ENCODE peak calls at places on chromosomes 4 and X, in ten cellular contexts. H, C, G, A, R, F, I, X, Q and L are unnamed samples.

GRCh38 chr4:77347341-77347740 is 190.3 kb downstream of the CCNG2 start:
- DNase-seq in F (no peak), R (no peak), A (no peak), C (no peak), G (no peak), H (no peak), I (no peak), X (no peak), Q (no peak), L (no peak)

GRCh38 chr4:110309686-110310085 is 111.3 kb upstream of the ELOVL6 start:
- DNase-seq in C (no peak), R (no peak), Q (no peak), F (no peak), A (no peak), X (no peak), H (no peak), G (no peak), I (no peak), L (no peak)

GRCh38 chrX:40077906-40078305 is 19.9 kb downstream of the BCOR start:
- DNase-seq in H (no peak), R (no peak), X (no peak), Q (no peak), I (no peak), A (no peak), F (no peak), G (no peak), C (no peak), L (no peak)

GRCh38 chr4:141215972-141216761 is 4.5 kb upstream of the ZNF330 start:
- DNase-seq in A (no peak), C (no peak), R (no peak), I (no peak), X (no peak), F (no peak), H (no peak), G (no peak), Q (no peak), L (no peak)

GRCh38 chr4:148060264-148061138 is 328.6 kb downstream of the ARHGAP10 start:
- DNase-seq in F (no peak), I (no peak), X (no peak), H (no peak), A (no peak), G (no peak), Q (peak; percentile 48), C (no peak), R (no peak), L (peak; percentile 47)

GRCh38 chr4:185112104-185112503 is 31.0 kb upstream of the SLC25A4 start:
- DNase-seq in A (peak; percentile 94), C (no peak), R (peak; percentile 70), Q (no peak), G (peak; percentile 81), X (peak; percentile 15), F (peak; percentile 90), H (no peak), I (no peak), L (no peak)

GRCh38 chr4:184451726-184452125 is 22.6 kb downstream of the IRF2 start:
- DNase-seq in F (no peak), C (no peak), H (no peak), R (no peak), A (no peak), X (no peak), G (no peak), I (no peak), Q (no peak), L (no peak)

GRCh38 chrX:4655743-4656142 is 942.3 kb upstream of the PRKX start:
- DNase-seq in H (no peak), C (no peak), G (no peak), Q (no peak), X (no peak), I (no peak), A (no peak), R (no peak), F (peak; percentile 80), L (no peak)

GRCh38 chr4:56786955-56787354 is 34.5 kb downstream of the SPINK2 start:
- DNase-seq in R (no peak), X (no peak), A (peak; percentile 95), F (peak; percentile 59), I (no peak), G (peak; percentile 56), C (no peak), H (no peak), Q (no peak), L (no peak)

GRCh38 chrX:109840585-109840984 is 107.5 kb upstream of the ACSL4 start:
- DNase-seq in Q (no peak), I (peak; percentile 17), X (no peak), H (no peak), C (no peak), F (peak; percentile 81), R (peak; percentile 31), G (peak; percentile 80), A (peak; percentile 96), L (no peak)

GRCh38 chrX:17376381-17377046 is 1.5 kb downstream of the NHS start:
- DNase-seq in C (no peak), X (no peak), F (peak; percentile 34), A (no peak), Q (no peak), I (peak; percentile 13), H (peak; percentile 72), R (peak; percentile 17), G (peak; percentile 39), L (no peak)

GRCh38 chr4:55030606-55031005 is 94.8 kb downstream of the KDR start:
- DNase-seq in H (no peak), A (no peak), X (no peak), C (no peak), R (no peak), F (no peak), G (no peak), I (no peak), Q (no peak), L (no peak)

GRCh38 chr4:41360911-41361830 is 104.4 kb downstream of the UCHL1 start:
- DNase-seq in R (no peak), H (peak; percentile 74), A (peak; percentile 61), G (peak; percentile 68), X (no peak), Q (no peak), I (no peak), F (peak; percentile 46), C (peak; percentile 56), L (no peak)
- H3K4me1 ChIP-seq in R (peaks cover 50% of the 10 kb centered on the region), H (no peaks in the 10 kb centered on the region), A (peaks cover 15% of the 10 kb centered on the region), G (peaks cover 30% of the 10 kb centered on the region), X (no peaks in the 10 kb centered on the region), Q (no peaks in the 10 kb centered on the region), I (no peaks in the 10 kb centered on the region), F (peaks cover 35% of the 10 kb centered on the region), C (no peaks in the 10 kb centered on the region), L (no peaks in the 10 kb centered on the region)

DNA sequence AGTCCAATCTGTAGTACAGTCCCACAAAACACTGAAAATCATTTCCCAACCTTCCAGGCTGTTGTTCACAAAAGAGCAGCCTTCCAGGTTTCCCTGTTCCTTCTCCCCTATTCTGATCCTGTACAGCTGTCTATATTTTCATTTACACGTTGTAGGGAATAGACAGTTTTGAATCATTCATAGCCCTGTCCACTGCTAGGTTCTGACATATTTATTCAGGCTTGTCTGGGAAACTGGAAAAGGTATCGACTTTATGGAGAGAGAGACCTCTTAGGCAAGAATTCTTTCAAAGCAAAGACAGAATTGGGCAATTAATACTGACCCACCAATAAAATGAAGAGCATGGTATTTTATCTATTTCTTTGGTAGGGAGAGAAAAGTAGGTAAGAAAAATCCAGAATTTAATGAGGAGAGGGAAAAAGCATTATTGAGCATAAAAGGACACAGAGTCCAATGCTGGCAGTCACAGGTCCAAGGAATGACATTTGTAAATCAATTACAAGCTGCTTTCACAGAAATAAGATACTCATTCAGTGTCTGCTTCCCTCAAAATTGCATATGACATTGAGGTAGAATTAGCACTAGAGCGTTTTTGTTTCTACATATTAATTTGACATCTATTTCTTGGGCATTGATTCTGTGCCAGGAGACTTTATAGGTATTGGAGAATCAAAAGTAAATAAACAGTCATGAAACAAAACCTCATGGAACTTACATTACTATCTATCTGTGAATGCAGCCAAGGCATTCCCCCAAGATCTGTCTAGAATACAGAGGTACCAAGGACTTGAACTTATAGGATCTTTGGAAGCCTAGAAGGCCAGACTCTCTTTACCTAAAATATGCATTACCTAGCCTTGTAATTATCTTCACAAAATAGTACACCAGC is 127.2 kb downstream of the CAMK2D start:
- DNase-seq in Q (no peak), I (no peak), A (no peak), R (no peak), H (no peak), C (no peak), G (no peak), F (peak; percentile 50), X (no peak), L (no peak)
- H3K4me1 ChIP-seq in Q (peaks cover 39% of the 10 kb centered on the region), I (peaks cover 31% of the 10 kb centered on the region), A (peaks cover 6% of the 10 kb centered on the region), R (peaks cover 61% of the 10 kb centered on the region), H (peaks cover 40% of the 10 kb centered on the region), C (peaks cover 4% of the 10 kb centered on the region), G (no peaks in the 10 kb centered on the region), F (peaks cover 44% of the 10 kb centered on the region), X (peaks cover 26% of the 10 kb centered on the region), L (peaks cover 50% of the 10 kb centered on the region)

GRCh38 chr4:86450189-86450588 is 90.3 kb upstream of the MAPK10 start:
- DNase-seq in F (no peak), G (no peak), C (no peak), A (no peak), Q (no peak), R (no peak), H (no peak), X (no peak), I (no peak), L (no peak)
- H3K4me1 ChIP-seq in F (peaks cover 34% of the 10 kb centered on the region), G (no peaks in the 10 kb centered on the region), C (no peaks in the 10 kb centered on the region), A (peaks cover 14% of the 10 kb centered on the region), Q (no peaks in the 10 kb centered on the region), R (peaks cover 7% of the 10 kb centered on the region), H (no peaks in the 10 kb centered on the region), X (no peaks in the 10 kb centered on the region), I (no peaks in the 10 kb centered on the region), L (no peaks in the 10 kb centered on the region)

DNA sequence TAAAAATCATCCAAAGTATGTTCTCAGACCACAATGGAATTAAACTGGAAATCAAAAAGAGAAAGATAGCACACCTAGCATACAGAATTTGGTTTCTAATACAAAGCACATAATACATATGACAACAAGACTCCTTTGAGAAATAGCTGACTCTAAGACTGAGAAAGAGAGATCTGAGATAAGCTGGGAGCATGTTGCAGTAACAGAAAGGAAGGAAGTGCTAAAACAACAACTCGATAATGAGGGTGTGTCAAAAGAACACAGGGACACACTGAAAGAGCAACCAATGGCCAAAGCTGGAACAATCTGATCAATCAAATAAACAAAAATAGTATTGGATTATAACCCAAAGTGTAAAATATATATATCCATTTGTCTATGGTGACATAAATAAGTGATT is 586.6 kb downstream of the C4orf33 start:
- DNase-seq in F (no peak), Q (no peak), G (no peak), C (no peak), I (no peak), R (no peak), A (no peak), X (peak; percentile 41), H (no peak), L (no peak)
- H3K4me1 ChIP-seq in F (no peaks in the 10 kb centered on the region), Q (no peaks in the 10 kb centered on the region), G (no peaks in the 10 kb centered on the region), C (no peaks in the 10 kb centered on the region), I (no peaks in the 10 kb centered on the region), R (no peaks in the 10 kb centered on the region), A (no peaks in the 10 kb centered on the region), X (peaks cover 4% of the 10 kb centered on the region), H (no peaks in the 10 kb centered on the region), L (no peaks in the 10 kb centered on the region)

GRCh38 chr4:15652191-15652590 is 3.0 kb downstream of the FBXL5 start:
- DNase-seq in Q (no peak), H (no peak), A (no peak), F (no peak), G (no peak), X (no peak), C (no peak), I (no peak), R (no peak), L (no peak)
- H3K4me1 ChIP-seq in Q (peaks cover 70% of the 10 kb centered on the region), H (peaks cover 81% of the 10 kb centered on the region), A (peaks cover 5% of the 10 kb centered on the region), F (peaks cover 33% of the 10 kb centered on the region), G (peaks cover 43% of the 10 kb centered on the region), X (peaks cover 34% of the 10 kb centered on the region), C (peaks cover 6% of the 10 kb centered on the region), I (peaks cover 41% of the 10 kb centered on the region), R (peaks cover 35% of the 10 kb centered on the region), L (peaks cover 77% of the 10 kb centered on the region)

GRCh38 chr4:128525939-128526630 is 238.5 kb upstream of the PGRMC2 start:
- DNase-seq in Q (no peak), I (no peak), A (peak; percentile 57), G (no peak), H (no peak), R (no peak), C (no peak), F (peak; percentile 84), X (no peak), L (no peak)
- H3K4me1 ChIP-seq in Q (no peaks in the 10 kb centered on the region), I (no peaks in the 10 kb centered on the region), A (peaks cover 7% of the 10 kb centered on the region), G (peaks cover 10% of the 10 kb centered on the region), H (no peaks in the 10 kb centered on the region), R (peaks cover 84% of the 10 kb centered on the region), C (no peaks in the 10 kb centered on the region), F (peaks cover 60% of the 10 kb centered on the region), X (no peaks in the 10 kb centered on the region), L (no peaks in the 10 kb centered on the region)